ENCODE peak calls at places on chromosomes 4 and X, in five cellular contexts. L is effector memory CD4-positive, alpha-beta T cell; R is AG09309; S is WERI-Rb-1; F is astrocyte of the cerebellum. T is an unnamed sample.
A peak's percentile ranks its signal among the peaks of the same experiment; 100 is the strongest.

GRCh38 chr4:43132010-43132582 is 239.6 kb downstream of the GRXCR1 start:
- DNase-seq in L (no peak), F (peak; percentile 60), R (no peak), S (peak; percentile 80), T (peak; percentile 4)

GRCh38 chrX:119899125-119899524 is 3.4 kb downstream of the AKAP14 start:
- DNase-seq in F (no peak), R (no peak), S (no peak), L (no peak), T (no peak)

GRCh38 chrX:154376768-154377167 is 2.3 kb upstream of the EMD start:
- DNase-seq in S (no peak), R (no peak), F (no peak), L (no peak), T (no peak)

GRCh38 chrX:8897259-8897658 is 96.1 kb upstream of the FAM9A start:
- DNase-seq in L (no peak), S (no peak), R (no peak), F (no peak), T (no peak)

GRCh38 chrX:148457279-148457678 is 43.1 kb upstream of the AFF2 start:
- DNase-seq in L (no peak), F (no peak), S (no peak), R (no peak), T (no peak)

GRCh38 chrX:32408389-32408788 is 803.0 kb downstream of the DMD start:
- DNase-seq in S (peak; percentile 27), L (no peak), R (no peak), F (no peak), T (no peak)

GRCh38 chr4:95506264-95506663 is 42.5 kb downstream of the UNC5C start:
- DNase-seq in R (no peak), S (no peak), F (peak; percentile 19), L (no peak), T (no peak)

GRCh38 chr4:137524642-137525384 is 7.5 kb downstream of the PCDH18 start:
- DNase-seq in F (no peak), R (no peak), S (no peak), L (no peak), T (no peak)

GRCh38 chr4:10079256-10079655 is 37.3 kb downstream of the WDR1 start:
- DNase-seq in S (no peak), F (no peak), R (no peak), L (no peak), T (no peak)

GRCh38 chr4:10960386-10960785 is 275.8 kb upstream of the CLNK start:
- DNase-seq in F (no peak), L (no peak), R (no peak), S (no peak), T (no peak)

GRCh38 chr4:94766856-94767255 is 9.1 kb downstream of the BMPR1B start:
- DNase-seq in R (peak; percentile 43), F (peak; percentile 41), L (no peak), S (no peak), T (no peak)

GRCh38 chr4:155828628-155829027 is 37.4 kb downstream of the ASIC5 start:
- DNase-seq in F (peak; percentile 78), L (no peak), R (no peak), S (no peak), T (no peak)

GRCh38 chr4:72451349-72451748 is 117.7 kb downstream of the ADAMTS3 start:
- DNase-seq in R (no peak), L (no peak), S (no peak), F (no peak), T (no peak)

GRCh38 chrX:18877472-18877871 is 106.4 kb downstream of the PHKA2 start:
- DNase-seq in F (no peak), R (no peak), S (no peak), L (no peak), T (no peak)

GRCh38 chr4:85427123-85427522 is 47.8 kb upstream of the ARHGAP24 start:
- DNase-seq in F (no peak), S (no peak), R (no peak), L (no peak), T (no peak)

GRCh38 chr4:38691251-38692008 is 27.4 kb downstream of the KLF3 start:
- DNase-seq in S (no peak), R (peak; percentile 71), F (no peak), L (no peak), T (peak; percentile 21)

GRCh38 chr4:5033266-5033945 is 14.1 kb upstream of the CYTL1 start:
- DNase-seq in L (no peak), F (no peak), R (no peak), S (no peak), T (no peak)

GRCh38 chrX:11899091-11899490 is 141.1 kb downstream of the MSL3 start:
- DNase-seq in F (peak; percentile 9), R (no peak), S (no peak), L (no peak), T (no peak)

GRCh38 chr4:110088670-110089069 is 109.7 kb downstream of the ELOVL6 start:
- DNase-seq in S (no peak), F (no peak), R (peak; percentile 31), L (no peak), T (no peak)

GRCh38 chr4:32226201-32226600 is 1506.0 kb downstream of the PCDH7 start:
- DNase-seq in L (no peak), R (no peak), F (no peak), S (no peak), T (no peak)

GRCh38 chr4:182235016-182235415 is 8.2 kb upstream of the TENM3 start:
- DNase-seq in F (no peak), R (no peak), L (no peak), S (no peak), T (no peak)

GRCh38 chrX:134935286-134935685 is 55.5 kb upstream of the SMIM10 start:
- DNase-seq in F (no peak), L (no peak), S (no peak), R (no peak), T (no peak)

GRCh38 chrX:150694738-150695410 is 1.7 kb downstream of the MTMR1 start:
- DNase-seq in S (no peak), F (no peak), R (no peak), L (no peak), T (no peak)

GRCh38 chrX:106931831-106932491 is 11.8 kb downstream of the CLDN2 start:
- DNase-seq in R (no peak), S (no peak), L (no peak), F (no peak), T (no peak)

GRCh38 chrX:2710496-2710895 is 19.4 kb downstream of the CD99 start:
- DNase-seq in R (no peak), S (no peak), F (no peak), L (no peak), T (no peak)

GRCh38 chr4:41885456-41885855 is 49.8 kb upstream of the TMEM33 start:
- DNase-seq in R (no peak), L (no peak), S (no peak), F (no peak), T (no peak)

GRCh38 chr4:41890085-41890484 is 45.1 kb upstream of the TMEM33 start:
- DNase-seq in F (no peak), S (no peak), R (no peak), L (no peak), T (no peak)

GRCh38 chr4:41887322-41887721 is 47.9 kb upstream of the TMEM33 start:
- DNase-seq in F (no peak), S (no peak), L (no peak), R (no peak), T (no peak)

GRCh38 chr4:41889328-41889727 is 45.9 kb upstream of the TMEM33 start:
- DNase-seq in L (no peak), F (no peak), R (no peak), S (no peak), T (no peak)

GRCh38 chr4:41887821-41888699 is 47.2 kb upstream of the TMEM33 start:
- DNase-seq in F (peak; percentile 37), L (peak; percentile 32), R (peak; percentile 18), S (peak; percentile 27), T (peak; percentile 4)
- H3K4me3 ChIP-seq in F (no peak overlapping the region), L (no peak overlapping the region), R (no peak overlapping the region), S (no peak overlapping the region), T (no peak overlapping the region)

DNA sequence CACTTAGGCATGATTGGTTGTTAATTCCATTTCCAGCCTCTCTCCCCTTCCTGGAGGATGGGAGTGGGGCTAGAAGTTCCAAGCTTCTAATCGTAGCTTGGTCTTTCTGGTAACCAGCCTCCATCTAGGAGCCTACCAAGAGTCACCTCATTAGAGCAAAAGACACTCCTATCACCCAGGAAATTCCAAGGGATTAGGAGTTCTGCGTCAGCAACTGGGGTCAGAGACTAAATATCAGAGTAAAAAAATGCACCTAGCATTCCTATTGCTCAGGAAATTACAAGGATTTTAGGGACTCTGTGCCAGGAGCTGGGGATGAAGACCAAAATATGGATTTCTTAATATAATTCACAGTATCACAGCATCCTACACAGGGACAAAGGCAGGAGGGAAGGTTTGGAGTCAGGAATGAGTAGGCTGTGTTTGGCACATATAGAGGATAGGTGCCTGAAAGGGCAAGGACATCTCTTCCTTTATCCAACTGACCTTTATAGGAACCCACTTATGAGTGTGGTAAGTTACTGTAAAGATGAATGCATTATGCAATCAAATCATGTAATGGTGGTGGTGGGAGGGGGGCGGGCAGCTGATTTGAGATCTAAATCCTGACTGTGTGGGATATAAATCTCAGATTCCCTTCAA is 30.5 kb upstream of the LIMCH1 start:
- DNase-seq in S (no peak), F (no peak), L (no peak), R (peak; percentile 58), T (peak; percentile 50)
- H3K4me3 ChIP-seq in S (no peak overlapping the region), F (no peak overlapping the region), L (no peak overlapping the region), R (no peak overlapping the region), T (no peak overlapping the region)

DNA sequence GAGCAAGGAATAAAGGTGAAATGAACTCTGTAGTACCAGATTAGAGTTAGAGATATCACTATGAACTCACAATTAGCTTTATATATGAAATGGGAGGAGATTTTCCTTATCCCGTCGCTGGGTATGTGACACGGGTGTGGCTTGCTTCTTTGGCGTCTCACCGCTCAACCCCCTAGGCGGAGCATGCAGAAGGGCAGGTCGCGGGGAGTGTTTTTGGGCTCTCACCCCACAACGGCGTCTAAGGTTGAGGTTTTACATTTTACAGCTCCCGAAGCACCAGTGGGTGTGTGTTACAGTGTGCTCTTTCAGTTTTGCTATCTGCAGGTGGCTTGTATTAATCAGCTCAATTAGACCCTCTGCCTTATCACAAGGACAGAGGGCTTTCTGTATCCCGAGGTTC is 42.1 kb upstream of the MAGEB10 start:
- DNase-seq in R (no peak), S (no peak), F (no peak), L (no peak), T (no peak)
- H3K4me3 ChIP-seq in R (no peak overlapping the region), S (no peak overlapping the region), F (no peak overlapping the region), L (no peak overlapping the region), T (no peak overlapping the region)

GRCh38 chr4:112085156-112086035 is 59.9 kb upstream of the FAM241A start:
- DNase-seq in R (no peak), F (no peak), L (no peak), S (no peak), T (no peak)
- H3K4me3 ChIP-seq in R (no peak overlapping the region), F (no peak overlapping the region), L (no peak overlapping the region), S (no peak overlapping the region), T (no peak overlapping the region)